ENCODE peak calls at places on chromosomes 11 and 22, in five cellular contexts. Q is endodermal cell; U is CD8-positive, alpha-beta T cell; I is BJ; R is psoas muscle. B is an unnamed sample.

GRCh38 chr11:12330491-12331231 is 46.7 kb upstream of the PARVA start:
- DNase-seq in Q (peak), U (no peak), I (no peak), R (no peak), B (no peak)

GRCh38 chr11:47943721-47944554 is 36.4 kb upstream of the PTPRJ start:
- DNase-seq in Q (peak), U (no peak), I (no peak), R (no peak), B (no peak)

GRCh38 chr22:29216873-29217666 is 11.4 kb downstream of the EMID1 start:
- DNase-seq in Q (no peak), U (no peak), I (peak), R (peak), B (no peak)

GRCh38 chr11:63687845-63688244 is 6.5 kb downstream of the RTN3 start:
- DNase-seq in Q (no peak), U (no peak), I (no peak), R (no peak), B (no peak)

GRCh38 chr11:10181811-10182210 is 112.2 kb downstream of the SBF2 start:
- DNase-seq in Q (no peak), U (no peak), I (peak), R (no peak), B (no peak)

GRCh38 chr11:103807806-103808205 is 228.6 kb upstream of the DDI1 start:
- DNase-seq in Q (no peak), U (no peak), I (no peak), R (no peak), B (no peak)

GRCh38 chr11:96393753-96394348 is 4.0 kb downstream of the JRKL start:
- DNase-seq in Q (no peak), U (peak), I (no peak), R (no peak), B (no peak)

GRCh38 chr11:35629511-35629910 is 11.3 kb downstream of the FJX1 start:
- DNase-seq in Q (peak), U (no peak), I (no peak), R (no peak), B (no peak)

GRCh38 chr22:17858033-17858432 is 83.8 kb upstream of the BID start:
- DNase-seq in Q (no peak), U (no peak), I (no peak), R (no peak), B (no peak)

GRCh38 chr11:71482746-71483364 is 29.9 kb downstream of the NADSYN1 start:
- DNase-seq in Q (no peak), U (no peak), I (no peak), R (no peak), B (no peak)

GRCh38 chr22:42680648-42681047 is 31.5 kb upstream of the CYB5R3 start:
- DNase-seq in Q (no peak), U (no peak), I (peak), R (no peak), B (no peak)

GRCh38 chr22:46173152-46173551 is 22.8 kb downstream of the PPARA start:
- DNase-seq in Q (no peak), U (no peak), I (no peak), R (no peak), B (no peak)

GRCh38 chr11:33211153-33211552 is 46.0 kb upstream of the HIPK3 start:
- DNase-seq in Q (no peak), U (no peak), I (no peak), R (no peak), B (no peak)

GRCh38 chr11:108223449-108224149 is 732 bp downstream of the ATM start:
- DNase-seq in Q (no peak), U (peak), I (no peak), R (no peak), B (no peak)

GRCh38 chr11:72598901-72599300 is 75.3 kb downstream of the PDE2A start:
- DNase-seq in Q (peak), U (no peak), I (no peak), R (peak), B (peak)
- TF ChIP-seq CTCF in Q (peak), U (no peak), I (peak), R (peak), B (peak)

GRCh38 chr22:19986011-19986409 is 30.6 kb downstream of the ARVCF start:
- DNase-seq in Q (no peak), U (no peak), I (no peak), R (peak), B (no peak)
- H3K4me3 ChIP-seq in Q (peak), U (peak), I (peak), R (peak), B (peak)

DNA sequence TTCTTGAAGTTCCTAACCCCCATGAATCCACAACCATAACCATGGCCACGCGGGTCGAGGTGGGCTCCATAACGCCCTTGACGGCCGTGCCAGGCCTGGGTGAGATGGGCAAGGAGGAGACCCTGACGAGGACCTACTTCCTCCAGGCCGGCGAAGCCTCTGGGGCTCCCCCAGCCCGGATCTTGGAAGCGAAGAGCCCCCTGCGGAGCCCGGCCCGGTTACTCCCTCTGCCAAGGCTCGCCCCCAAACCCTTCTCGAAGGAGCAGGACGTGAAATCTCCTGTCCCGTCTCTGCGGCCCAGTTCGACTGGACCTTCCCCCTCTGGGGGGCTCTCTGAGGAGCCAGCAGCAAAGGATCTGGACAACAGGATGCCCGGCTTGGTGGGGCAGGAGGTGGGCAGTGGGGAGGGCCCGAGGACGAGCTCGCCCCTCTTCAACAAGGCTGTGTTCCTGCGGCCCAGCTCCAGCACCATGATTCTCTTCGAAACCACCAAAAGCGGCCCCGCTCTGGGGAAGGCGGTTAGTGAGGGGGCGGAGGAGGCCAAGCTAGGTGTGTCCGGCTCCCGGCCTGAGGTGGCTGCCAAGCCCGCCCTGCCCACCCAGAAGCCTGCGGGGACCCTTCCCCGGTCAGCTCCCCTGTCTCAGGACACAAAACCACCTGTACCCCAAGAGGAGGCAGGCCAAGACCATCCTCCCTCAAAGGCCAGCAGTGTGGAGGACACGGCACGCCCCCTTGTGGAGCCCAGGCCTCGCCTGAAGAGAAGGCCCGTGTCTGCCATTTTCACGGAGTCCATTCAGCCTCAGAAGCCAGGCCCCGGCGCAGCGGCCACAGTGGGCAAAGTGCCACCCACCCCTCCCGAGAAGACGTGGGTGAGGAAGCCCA is 75.7 kb downstream of the KIAA1671 start:
- DNase-seq in Q (peak), U (no peak), I (no peak), R (peak), B (peak)
- TF ChIP-seq CTCF in Q (peak), U (no peak), I (peak), R (peak), B (peak)

GRCh38 chr11:102110761-102111010 is 439 bp downstream of the YAP1 start:
- DNase-seq in Q (no peak), U (peak), I (no peak), R (no peak), B (no peak)

GRCh38 chr11:102114032-102114431 is 3.8 kb downstream of the YAP1 start:
- DNase-seq in Q (peak), U (no peak), I (no peak), R (no peak), B (no peak)

GRCh38 chr11:102111011-102111786 is 952 bp downstream of the YAP1 start:
- DNase-seq in Q (peak), U (no peak), I (no peak), R (peak), B (peak)

GRCh38 chr11:102111787-102112653 is 1.8 kb downstream of the YAP1 start:
- DNase-seq in Q (no peak), U (peak), I (peak), R (peak), B (peak)

DNA sequence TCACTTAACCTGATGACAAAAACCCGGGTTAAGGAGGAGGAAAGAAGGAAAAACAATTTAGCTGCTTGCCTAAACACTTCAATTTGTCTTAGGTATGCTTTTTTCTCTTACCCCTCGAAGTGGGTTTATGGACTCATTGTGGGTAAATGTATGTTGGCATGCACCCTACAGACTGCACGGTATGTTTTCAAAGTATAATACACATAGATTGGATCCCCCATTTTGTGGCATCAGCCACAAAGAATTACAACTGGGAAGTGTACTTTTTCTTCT is 2.3 kb downstream of the YAP1 start:
- DNase-seq in Q (no peak), U (no peak), I (no peak), R (no peak), B (no peak)
- H3K4me3 ChIP-seq in Q (peak), U (no peak), I (peak), R (peak), B (peak)

DNA sequence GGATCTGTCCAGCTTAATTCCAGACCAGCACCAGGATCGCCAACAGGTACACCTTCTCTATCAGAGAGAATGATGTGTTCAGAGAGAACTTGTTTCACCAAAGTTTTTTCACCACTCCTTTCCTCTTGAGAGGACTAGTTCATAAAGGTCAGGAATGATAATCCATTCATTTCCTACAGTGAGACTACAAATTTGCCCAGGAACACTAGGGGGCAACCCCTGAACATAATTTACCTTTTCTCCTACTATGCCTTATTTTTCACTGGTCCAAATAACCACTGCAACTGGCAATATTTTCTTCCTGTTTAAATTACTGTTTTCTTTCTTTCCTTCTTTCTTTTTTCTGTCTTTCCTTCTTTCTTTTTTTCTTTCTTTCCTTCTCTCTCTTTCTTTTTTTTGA is 22.5 kb downstream of the CAVIN3 start:
- DNase-seq in Q (no peak), U (no peak), I (no peak), R (no peak), B (no peak)
- TF ChIP-seq CTCF in Q (peak), U (peak), I (peak), R (peak), B (peak)

DNA sequence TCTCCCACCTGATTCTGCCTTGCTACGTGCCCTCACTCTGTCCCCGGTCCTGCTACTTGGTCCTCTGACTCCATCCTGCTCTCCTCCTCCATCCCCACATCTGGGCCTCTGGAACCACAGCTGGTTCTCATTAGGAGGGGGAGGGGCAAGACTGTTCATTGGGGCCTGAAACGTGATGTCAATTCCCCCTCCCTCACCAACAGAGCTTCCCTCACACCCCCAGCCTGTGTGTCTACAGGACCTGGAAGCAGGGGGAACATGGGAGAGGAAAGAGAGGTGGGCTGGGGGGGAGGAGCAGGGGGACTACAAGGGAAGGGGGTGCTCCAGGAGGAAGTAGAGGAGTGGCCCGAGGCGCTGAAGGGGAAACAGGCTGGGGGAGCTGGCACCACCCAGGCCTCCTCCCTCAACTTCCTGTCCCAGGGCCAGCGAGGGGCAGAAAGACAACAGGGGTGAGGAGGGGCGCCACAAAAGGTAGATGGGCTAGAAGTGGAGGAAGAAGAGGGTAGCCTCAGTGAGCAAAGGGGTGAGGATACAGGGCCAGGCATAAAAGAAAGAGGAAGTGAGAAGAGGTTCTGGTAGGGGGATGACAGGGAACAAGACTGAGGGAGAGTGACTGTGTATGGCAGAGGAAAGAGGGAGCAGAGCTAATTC is 8.9 kb downstream of the DCHS1 start:
- DNase-seq in Q (peak), U (peak), I (peak), R (no peak), B (no peak)
- H3K4me3 ChIP-seq in Q (no peak), U (peak), I (peak), R (no peak), B (no peak)

B was measured in Caco-2.